ENCODE peak calls at places on chromosomes 11 and 22, in nine cellular contexts. W, E, K, B, C, H, D, X and O are unnamed samples.

GRCh38 chr11:74004694-74005615 is 3.9 kb downstream of the UCP3 start:
- DNase-seq in W (no peak), E (no peak), K (peak), B (peak), C (no peak), H (no peak), D (peak), X (no peak), O (no peak)

GRCh38 chr11:66022401-66023185 is 3.7 kb downstream of the CATSPER1 start:
- DNase-seq in W (peak), E (peak), K (peak), B (peak), C (peak), H (peak), D (peak), X (peak), O (no peak)

GRCh38 chr11:34791725-34792124 is 124.5 kb downstream of the APIP start:
- DNase-seq in W (no peak), E (no peak), K (no peak), B (no peak), C (no peak), H (no peak), D (no peak), X (no peak), O (no peak)

GRCh38 chr11:93573184-93573583 is 30.0 kb upstream of the SMCO4 start:
- DNase-seq in W (peak), E (no peak), K (no peak), B (no peak), C (peak), H (no peak), D (no peak), X (no peak), O (no peak)

GRCh38 chr22:37186228-37186996 is 1.6 kb downstream of the C1QTNF6 start:
- DNase-seq in W (peak), E (peak), K (no peak), B (no peak), C (peak), H (peak), D (no peak), X (peak), O (peak)

GRCh38 chr22:41175546-41175945 is 29.6 kb upstream of the L3MBTL2 start:
- DNase-seq in W (no peak), E (no peak), K (no peak), B (no peak), C (no peak), H (no peak), D (no peak), X (no peak), O (no peak)

GRCh38 chr11:76152086-76152658 is 54.1 kb downstream of the WNT11 start:
- DNase-seq in W (peak), E (peak), K (peak), B (peak), C (peak), H (peak), D (peak), X (peak), O (peak)

GRCh38 chr11:92251980-92252379 is 27.4 kb downstream of the FAT3 start:
- DNase-seq in W (peak), E (peak), K (no peak), B (no peak), C (peak), H (no peak), D (no peak), X (no peak), O (no peak)

GRCh38 chr22:46064236-46064965 is 85.9 kb upstream of the PPARA start:
- DNase-seq in W (no peak), E (no peak), K (no peak), B (no peak), C (no peak), H (peak), D (no peak), X (peak), O (no peak)

GRCh38 chr11:69959461-69959860 is 118.7 kb upstream of the ANO1 start:
- DNase-seq in W (no peak), E (no peak), K (no peak), B (no peak), C (no peak), H (no peak), D (no peak), X (peak), O (no peak)

GRCh38 chr11:49533204-49533603 is 324.8 kb upstream of the FOLH1 start:
- DNase-seq in W (no peak), E (no peak), K (no peak), B (no peak), C (no peak), H (no peak), D (no peak), X (no peak), O (no peak)

GRCh38 chr11:83033972-83034672 is 37.6 kb downstream of the RAB30 start:
- DNase-seq in W (peak), E (peak), K (no peak), B (no peak), C (peak), H (peak), D (no peak), X (no peak), O (peak)

GRCh38 chr11:69339916-69340565 is 46.1 kb downstream of the MYEOV start:
- DNase-seq in W (no peak), E (no peak), K (no peak), B (peak), C (no peak), H (no peak), D (no peak), X (peak), O (no peak)

GRCh38 chr11:46519351-46519750 is 74.5 kb downstream of the AMBRA1 start:
- DNase-seq in W (no peak), E (no peak), K (no peak), B (no peak), C (no peak), H (no peak), D (no peak), X (no peak), O (no peak)

GRCh38 chr11:59997800-59998199 is 19.2 kb upstream of the OOSP4B start:
- DNase-seq in W (no peak), E (no peak), K (no peak), B (no peak), C (no peak), H (no peak), D (no peak), X (no peak), O (no peak)

GRCh38 chr22:42452456-42452855 is 20.3 kb upstream of the NFAM1 start:
- DNase-seq in W (no peak), E (no peak), K (no peak), B (no peak), C (no peak), H (no peak), D (no peak), X (no peak), O (no peak)

GRCh38 chr22:30717331-30717921 is 22.8 kb downstream of the OSBP2 start:
- DNase-seq in W (peak), E (peak), K (no peak), B (no peak), C (peak), H (no peak), D (no peak), X (no peak), O (no peak)

GRCh38 chr11:124605719-124606118 is 5.5 kb upstream of the PANX3 start:
- DNase-seq in W (no peak), E (no peak), K (no peak), B (no peak), C (no peak), H (no peak), D (no peak), X (no peak), O (no peak)

GRCh38 chr11:64542172-64543125 is 48.6 kb upstream of the SLC22A12 start:
- DNase-seq in W (no peak), E (no peak), K (no peak), B (no peak), C (no peak), H (no peak), D (no peak), X (no peak), O (no peak)

GRCh38 chr11:65780770-65781151 is at the start of gene AP5B1:
- DNase-seq in W (peak), E (peak), K (peak), B (peak), C (peak), H (peak), D (peak), X (peak), O (no peak)

GRCh38 chr11:19646921-19647320 is 65.7 kb upstream of the NAV2 start:
- DNase-seq in W (peak), E (peak), K (no peak), B (no peak), C (peak), H (no peak), D (no peak), X (no peak), O (no peak)

GRCh38 chr11:33017478-33017877 is 1.8 kb downstream of the DEPDC7 start:
- DNase-seq in W (no peak), E (no peak), K (no peak), B (no peak), C (no peak), H (no peak), D (no peak), X (no peak), O (no peak)

GRCh38 chr11:16840951-16841350 is 102.5 kb downstream of the C11orf58 start:
- DNase-seq in W (no peak), E (no peak), K (no peak), B (no peak), C (no peak), H (no peak), D (no peak), X (no peak), O (no peak)

GRCh38 chr11:115488945-115489344 is 15.3 kb downstream of the CADM1 start:
- DNase-seq in W (peak), E (no peak), K (no peak), B (no peak), C (no peak), H (no peak), D (no peak), X (no peak), O (no peak)

GRCh38 chr11:102727890-102728289 is 3.1 kb upstream of the MMP8 start:
- DNase-seq in W (peak), E (peak), K (no peak), B (no peak), C (peak), H (no peak), D (no peak), X (no peak), O (no peak)

GRCh38 chr11:97977726-97978125 is 1043.0 kb upstream of the CNTN5 start:
- DNase-seq in W (no peak), E (no peak), K (no peak), B (no peak), C (no peak), H (no peak), D (no peak), X (no peak), O (no peak)

GRCh38 chr22:29130490-29130889 is 57.7 kb downstream of the KREMEN1 start:
- DNase-seq in W (no peak), E (no peak), K (no peak), B (no peak), C (no peak), H (no peak), D (no peak), X (no peak), O (no peak)